ENCODE peak calls at places on chromosomes 3 and 15, in four cellular contexts. One of them, this sample, is unnamed.

GRCh38 chr15:69045810-69046209 is 31.3 kb downstream of the NOX5 start:
- DNase-seq in NCI-H748 treated with DMSO at 0.1 percent for 48 hours: no peak
- DNase-seq in ureter: no peak
- DNase-seq in mucosa of descending colon: no peak
- DNase-seq in this sample: no peak

GRCh38 chr3:100463002-100463401 is 29.4 kb upstream of the TMEM45A start:
- DNase-seq in NCI-H748 treated with DMSO at 0.1 percent for 48 hours: peak
- DNase-seq in ureter: peak
- DNase-seq in mucosa of descending colon: no peak
- DNase-seq in this sample: no peak

GRCh38 chr3:38011111-38011510 is 18.3 kb downstream of the PLCD1 start:
- DNase-seq in NCI-H748 treated with DMSO at 0.1 percent for 48 hours: no peak
- DNase-seq in ureter: no peak
- DNase-seq in mucosa of descending colon: peak
- DNase-seq in this sample: peak

GRCh38 chr3:169678122-169678521 is 14.6 kb upstream of the MECOM start:
- DNase-seq in NCI-H748 treated with DMSO at 0.1 percent for 48 hours: no peak
- DNase-seq in ureter: no peak
- DNase-seq in mucosa of descending colon: no peak
- DNase-seq in this sample: no peak

GRCh38 chr3:177131927-177132636 is 65.2 kb downstream of the TBL1XR1 start:
- DNase-seq in NCI-H748 treated with DMSO at 0.1 percent for 48 hours: no peak
- DNase-seq in ureter: no peak
- DNase-seq in mucosa of descending colon: no peak
- DNase-seq in this sample: no peak

GRCh38 chr15:39279331-39279730 is 301.5 kb upstream of the THBS1 start:
- DNase-seq in NCI-H748 treated with DMSO at 0.1 percent for 48 hours: no peak
- DNase-seq in ureter: no peak
- DNase-seq in mucosa of descending colon: no peak
- DNase-seq in this sample: no peak

GRCh38 chr3:149291178-149291577 is 42.3 kb downstream of the TM4SF18 start:
- DNase-seq in NCI-H748 treated with DMSO at 0.1 percent for 48 hours: no peak
- DNase-seq in ureter: no peak
- DNase-seq in mucosa of descending colon: no peak
- DNase-seq in this sample: no peak

GRCh38 chr3:174438501-174439156 is 420.5 kb upstream of the NAALADL2 start:
- DNase-seq in NCI-H748 treated with DMSO at 0.1 percent for 48 hours: no peak
- DNase-seq in ureter: no peak
- DNase-seq in mucosa of descending colon: no peak
- DNase-seq in this sample: no peak

GRCh38 chr3:45035441-45036301 is 9.6 kb downstream of the CLEC3B start:
- DNase-seq in NCI-H748 treated with DMSO at 0.1 percent for 48 hours: no peak
- DNase-seq in ureter: peak
- DNase-seq in mucosa of descending colon: peak
- DNase-seq in this sample: no peak

GRCh38 chr15:71003314-71003713 is 110.7 kb downstream of the LRRC49 start:
- DNase-seq in NCI-H748 treated with DMSO at 0.1 percent for 48 hours: no peak
- DNase-seq in ureter: no peak
- DNase-seq in mucosa of descending colon: no peak
- DNase-seq in this sample: no peak

GRCh38 chr15:74376825-74377581 is 9.6 kb upstream of the CYP11A1 start:
- DNase-seq in NCI-H748 treated with DMSO at 0.1 percent for 48 hours: no peak
- DNase-seq in ureter: no peak
- DNase-seq in mucosa of descending colon: no peak
- DNase-seq in this sample: peak

GRCh38 chr15:62545392-62546227 is 380.5 kb upstream of the C2CD4B start:
- DNase-seq in NCI-H748 treated with DMSO at 0.1 percent for 48 hours: no peak
- DNase-seq in ureter: no peak
- DNase-seq in mucosa of descending colon: no peak
- DNase-seq in this sample: no peak

GRCh38 chr3:155308831-155309230 is 15.3 kb upstream of the STRIT1 start:
- DNase-seq in NCI-H748 treated with DMSO at 0.1 percent for 48 hours: no peak
- DNase-seq in ureter: no peak
- DNase-seq in mucosa of descending colon: no peak
- DNase-seq in this sample: no peak

GRCh38 chr3:11600501-11601282 is 43.0 kb downstream of the VGLL4 start:
- DNase-seq in NCI-H748 treated with DMSO at 0.1 percent for 48 hours: no peak
- DNase-seq in ureter: peak
- DNase-seq in mucosa of descending colon: peak
- DNase-seq in this sample: no peak

GRCh38 chr15:91948001-91948608 is 94.6 kb downstream of the SLCO3A1 start:
- DNase-seq in NCI-H748 treated with DMSO at 0.1 percent for 48 hours: no peak
- DNase-seq in ureter: no peak
- DNase-seq in mucosa of descending colon: no peak
- DNase-seq in this sample: no peak

GRCh38 chr3:138796761-138797160 is 38.0 kb downstream of the PIK3CB start:
- DNase-seq in NCI-H748 treated with DMSO at 0.1 percent for 48 hours: no peak
- DNase-seq in ureter: no peak
- DNase-seq in mucosa of descending colon: no peak
- DNase-seq in this sample: no peak